ENCODE peak calls at places on chromosomes 16 and 17, in four cellular contexts. F, B, Y and U are unnamed samples.

GRCh38 chr17:10738516-10739258 is 8.9 kb upstream of the TMEM220 start:
- DNase-seq in F (no peak), Y (no peak), B (no peak), U (no peak)

GRCh38 chr16:529012-529575 is 1.6 kb downstream of the CAPN15 start:
- DNase-seq in F (no peak), Y (no peak), B (no peak), U (no peak)

GRCh38 chr16:1701216-1701878 is 4.6 kb upstream of the MAPK8IP3 start:
- DNase-seq in Y (no peak), B (no peak), F (no peak), U (no peak)

GRCh38 chr17:9902116-9902515 is 3.0 kb downstream of the RCVRN start:
- DNase-seq in B (no peak), F (no peak), Y (no peak), U (no peak)

GRCh38 chr16:1102921-1103648 is 7.0 kb upstream of the C1QTNF8 start:
- DNase-seq in F (no peak), Y (peak; percentile 7), B (peak; percentile 84), U (peak; percentile 16)

GRCh38 chr17:33073416-33073815 is 81.8 kb downstream of the SPACA3 start:
- DNase-seq in Y (no peak), F (no peak), B (no peak), U (no peak)

GRCh38 chr17:45145035-45145389 is 3.3 kb upstream of the HEXIM1 start:
- DNase-seq in Y (no peak), F (no peak), B (no peak), U (no peak)

GRCh38 chr16:89367538-89368059 is 122.8 kb downstream of the ANKRD11 start:
- DNase-seq in F (no peak), Y (no peak), B (no peak), U (no peak)

GRCh38 chr16:6804461-6804860 is 528.2 kb upstream of the RBFOX1 start:
- DNase-seq in Y (no peak), B (no peak), F (no peak), U (no peak)

GRCh38 chr16:73196670-73197069 is 148.7 kb upstream of the ZFHX3 start:
- DNase-seq in Y (peak; percentile 87), B (peak; percentile 75), F (peak; percentile 81), U (peak; percentile 82)

GRCh38 chr16:88883946-88884345 is 17.5 kb upstream of the PABPN1L start:
- DNase-seq in F (no peak), Y (no peak), B (no peak), U (no peak)

GRCh38 chr17:57422574-57423164 is 166.3 kb downstream of the MSI2 start:
- DNase-seq in B (no peak), Y (no peak), F (peak; percentile 31), U (peak; percentile 46)

GRCh38 chr16:85464342-85465305 is 148.5 kb upstream of the GSE1 start:
- DNase-seq in F (no peak), Y (no peak), B (no peak), U (no peak)

GRCh38 chr16:82967424-82967823 is 340.7 kb downstream of the CDH13 start:
- DNase-seq in Y (no peak), F (no peak), B (no peak), U (no peak)

GRCh38 chr16:90026135-90026534 is 6.9 kb upstream of the DBNDD1 start:
- DNase-seq in B (no peak), F (no peak), Y (no peak), U (no peak)

GRCh38 chr17:65231086-65231485 is 93.9 kb downstream of the RGS9 start:
- DNase-seq in F (peak; percentile 28), Y (peak; percentile 21), B (no peak), U (no peak)
- TF ChIP-seq CTCF in F (no peak), Y (peak; percentile 43), B (no peak), U (peak; percentile 24)

GRCh38 chr17:78573955-78574354 is 3.2 kb downstream of the DNAH17 start:
- DNase-seq in F (no peak), Y (no peak), B (peak; percentile 51), U (no peak)
- TF ChIP-seq CTCF in F (no peak), Y (peak; percentile 4), B (no peak), U (no peak)

DNA sequence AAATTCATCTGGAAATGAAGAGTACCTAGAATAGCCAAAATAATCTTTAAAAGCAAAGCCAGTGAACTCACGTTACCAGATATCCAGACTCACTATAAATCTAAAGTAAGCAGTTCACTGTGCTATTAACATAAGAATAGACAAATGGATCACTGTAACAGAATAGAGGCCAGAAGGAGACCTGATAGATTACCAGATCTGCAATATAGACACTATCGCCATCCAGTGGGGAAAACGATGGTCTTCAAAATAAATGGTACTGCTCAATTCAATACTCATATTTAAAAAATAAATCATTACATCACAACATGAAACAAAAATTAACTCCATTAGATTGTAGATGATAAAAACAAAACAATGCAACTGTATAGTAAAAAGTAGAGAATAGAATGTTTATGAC is 158.6 kb upstream of the CDH8 start:
- DNase-seq in Y (no peak), F (no peak), B (no peak), U (no peak)
- TF ChIP-seq CTCF in Y (no peak), F (no peak), B (no peak), U (no peak)

GRCh38 chr16:74718140-74718539 is 17.5 kb upstream of the MLKL start:
- DNase-seq in F (no peak), B (no peak), Y (no peak), U (no peak)

GRCh38 chr16:74723224-74723623 is 22.6 kb upstream of the MLKL start:
- DNase-seq in F (no peak), Y (no peak), B (no peak), U (no peak)

GRCh38 chr16:74718741-74719610 is 18.3 kb upstream of the MLKL start:
- DNase-seq in F (no peak), Y (no peak), B (no peak), U (no peak)

GRCh38 chr16:74721716-74722115 is 21.1 kb upstream of the MLKL start:
- DNase-seq in B (no peak), Y (no peak), F (no peak), U (no peak)

GRCh38 chr16:74720579-74720978 is 19.9 kb upstream of the MLKL start:
- DNase-seq in Y (no peak), B (no peak), F (no peak), U (no peak)
- TF ChIP-seq CTCF in Y (no peak), B (no peak), F (no peak), U (no peak)

GRCh38 chr17:48639982-48640857 is 14.1 kb upstream of the HOXB9 start:
- DNase-seq in Y (no peak), B (no peak), F (no peak), U (no peak)

GRCh38 chr17:48642843-48643696 is 16.9 kb upstream of the HOXB9 start:
- DNase-seq in B (no peak), Y (no peak), F (no peak), U (no peak)

GRCh38 chr17:48640858-48641180 is 14.7 kb upstream of the HOXB9 start:
- DNase-seq in B (no peak), F (no peak), Y (no peak), U (no peak)

GRCh38 chr17:48642059-48642842 is 16.1 kb upstream of the HOXB9 start:
- DNase-seq in F (peak; percentile 81), Y (no peak), B (no peak), U (no peak)

GRCh38 chr17:48641541-48642058 is 15.4 kb upstream of the HOXB9 start:
- DNase-seq in B (no peak), Y (no peak), F (no peak), U (no peak)
- TF ChIP-seq CTCF in B (no peak), Y (no peak), F (no peak), U (no peak)

GRCh38 chr17:68509151-68510057 is 2.8 kb upstream of the PRKAR1A start:
- DNase-seq in Y (no peak), B (no peak), F (no peak), U (no peak)

GRCh38 chr17:68512967-68513474 is 791 bp downstream of the PRKAR1A start:
- DNase-seq in B (peak; percentile 8), Y (peak; percentile 59), F (peak; percentile 69), U (peak; percentile 64)

GRCh38 chr17:68512247-68512966 is at the start of gene PRKAR1A:
- DNase-seq in F (peak; percentile 96), B (peak; percentile 90), Y (peak; percentile 97), U (peak; percentile 97)

GRCh38 chr17:68511671-68512246 is 471 bp upstream of the PRKAR1A start:
- DNase-seq in B (peak; percentile 78), Y (peak; percentile 78), F (peak; percentile 73), U (peak; percentile 75)

GRCh38 chr17:68511254-68511670 is 968 bp upstream of the PRKAR1A start:
- DNase-seq in Y (no peak), B (no peak), F (no peak), U (no peak)
- TF ChIP-seq CTCF in Y (peak; percentile 18), B (no peak), F (no peak), U (no peak)

DNA sequence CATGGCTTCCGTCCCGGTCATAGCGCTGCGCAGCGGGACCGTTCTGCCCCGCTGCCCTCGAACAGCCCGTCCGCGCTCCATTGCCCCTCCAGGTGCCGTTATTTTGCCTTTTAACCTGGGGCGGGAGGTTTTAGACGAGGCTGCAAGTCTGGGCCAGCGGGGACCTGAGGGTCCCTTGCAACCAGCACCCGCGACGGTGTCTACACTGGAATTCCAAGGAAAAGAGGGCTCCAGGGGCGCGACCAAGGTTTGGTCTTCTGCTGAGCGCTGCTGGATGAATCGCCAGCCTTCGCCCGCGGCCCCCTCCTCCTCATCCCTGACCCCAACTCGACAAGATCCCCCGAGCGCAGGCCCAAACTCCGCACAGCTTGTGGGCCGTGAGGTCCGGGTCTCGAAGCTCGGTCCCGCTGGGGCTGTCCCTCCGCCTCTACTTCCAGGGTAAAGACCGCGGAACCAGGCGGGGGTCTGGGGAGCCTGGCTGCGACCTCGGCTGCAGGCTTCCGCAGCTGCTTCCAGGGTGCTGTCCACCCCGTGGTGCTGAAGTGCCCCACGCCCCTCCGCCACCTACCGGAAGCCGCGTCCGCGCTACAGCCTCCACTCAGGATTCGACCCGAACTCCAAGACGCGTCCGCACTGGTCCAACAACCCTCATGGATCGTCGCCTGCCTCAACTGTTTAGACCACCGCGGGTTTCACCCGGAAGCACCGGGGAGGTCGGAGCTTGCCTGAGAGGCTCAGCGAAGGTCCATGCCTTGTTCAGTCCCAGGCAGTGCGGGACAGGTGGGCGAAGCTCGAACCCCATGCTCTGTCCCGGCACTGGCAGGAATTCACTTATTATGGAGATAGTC is 10.1 kb upstream of the CA4 start:
- DNase-seq in F (peak; percentile 68), B (no peak), Y (peak; percentile 75), U (peak; percentile 71)
- TF ChIP-seq CTCF in F (peak; percentile 56), B (no peak), Y (peak; percentile 85), U (peak; percentile 70)

DNA sequence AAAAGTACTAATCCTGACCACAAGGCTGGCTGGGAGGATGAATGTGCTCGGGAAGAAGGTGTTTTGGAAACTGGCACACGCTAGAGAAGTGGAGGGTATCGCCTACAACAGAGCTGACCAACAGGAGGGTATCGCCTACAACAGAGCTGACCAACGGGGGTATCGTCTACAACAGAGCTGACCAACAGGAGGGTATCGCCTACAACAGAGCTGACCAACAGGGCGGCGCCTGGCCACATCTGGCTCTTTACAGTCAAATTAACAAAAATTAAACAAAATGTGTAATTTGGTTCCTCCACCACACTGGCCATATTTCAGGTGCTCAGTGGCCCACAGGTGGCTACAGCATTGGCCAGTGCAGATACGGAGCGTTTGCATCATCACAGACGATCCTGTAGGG is 153.5 kb downstream of the CMIP start:
- DNase-seq in B (no peak), F (no peak), Y (no peak), U (no peak)
- TF ChIP-seq CTCF in B (peak; percentile 44), F (peak; percentile 34), Y (peak; percentile 23), U (no peak)

GRCh38 chr17:7234100-7235012 is at the start of gene DVL2:
- DNase-seq in F (peak; percentile 98), B (peak; percentile 91), Y (peak; percentile 97), U (peak; percentile 96)
- TF ChIP-seq CTCF in F (no peak), B (no peak), Y (no peak), U (no peak)